ENCODE peak calls at places on chromosomes 1 and 21, in ten cellular contexts. F, M, G, W, E, O, Z, D, I and H are unnamed samples.

GRCh38 chr1:3329640-3330281 is 124.7 kb upstream of the ARHGEF16 start:
- DNase-seq in F (no peak), M (no peak), G (no peak), W (no peak), E (no peak), O (no peak), Z (no peak), D (no peak), I (no peak), H (no peak)

GRCh38 chr1:96487404-96487803 is 234.2 kb upstream of the PTBP2 start:
- DNase-seq in F (peak), M (no peak), G (no peak), W (no peak), E (no peak), O (no peak), Z (no peak), D (no peak), I (no peak), H (no peak)

GRCh38 chr21:21101911-21102310 is 103.7 kb downstream of the NCAM2 start:
- DNase-seq in F (peak), M (peak), G (no peak), W (no peak), E (no peak), O (peak), Z (no peak), D (no peak), I (peak), H (no peak)

GRCh38 chr21:28240586-28240985 is 752.1 kb downstream of the LTN1 start:
- DNase-seq in F (no peak), M (no peak), G (no peak), W (no peak), E (no peak), O (peak), Z (no peak), D (no peak), I (no peak), H (no peak)

GRCh38 chr1:198171667-198172294 is 15.0 kb downstream of the NEK7 start:
- DNase-seq in F (no peak), M (no peak), G (no peak), W (no peak), E (no peak), O (no peak), Z (no peak), D (no peak), I (no peak), H (no peak)

GRCh38 chr1:165928075-165928731 is 100.8 kb downstream of the UCK2 start:
- DNase-seq in F (peak), M (peak), G (peak), W (peak), E (peak), O (peak), Z (peak), D (peak), I (peak), H (no peak)

GRCh38 chr1:80083892-80084291 is 1077.4 kb upstream of the ADGRL4 start:
- DNase-seq in F (no peak), M (peak), G (no peak), W (no peak), E (no peak), O (no peak), Z (no peak), D (no peak), I (peak), H (no peak)

GRCh38 chr1:74937176-74937575 is 197.0 kb upstream of the LHX8 start:
- DNase-seq in F (no peak), M (peak), G (no peak), W (no peak), E (no peak), O (no peak), Z (peak), D (no peak), I (peak), H (no peak)

GRCh38 chr1:81549588-81550127 is 251.1 kb upstream of the ADGRL2 start:
- DNase-seq in F (peak), M (no peak), G (peak), W (no peak), E (peak), O (peak), Z (peak), D (no peak), I (peak), H (no peak)

GRCh38 chr21:17848228-17848627 is 29.1 kb upstream of the C21orf91 start:
- DNase-seq in F (no peak), M (no peak), G (peak), W (no peak), E (peak), O (peak), Z (peak), D (no peak), I (no peak), H (no peak)

GRCh38 chr1:48823161-48823560 is 46.5 kb upstream of the BEND5 start:
- DNase-seq in F (no peak), M (peak), G (no peak), W (no peak), E (no peak), O (no peak), Z (no peak), D (no peak), I (peak), H (no peak)

GRCh38 chr1:26126321-26127084 is 14.9 kb downstream of the PDIK1L start:
- DNase-seq in F (no peak), M (no peak), G (no peak), W (peak), E (peak), O (no peak), Z (no peak), D (no peak), I (no peak), H (peak)

GRCh38 chr1:213666113-213666512 is 321.7 kb upstream of the PROX1 start:
- DNase-seq in F (no peak), M (peak), G (no peak), W (no peak), E (no peak), O (no peak), Z (no peak), D (no peak), I (no peak), H (no peak)

GRCh38 chr1:153545067-153546055 is at the start of gene S100A4:
- DNase-seq in F (peak), M (peak), G (peak), W (peak), E (peak), O (peak), Z (peak), D (peak), I (peak), H (peak)

GRCh38 chr1:116769561-116769977 is 15.3 kb downstream of the CD2 start:
- DNase-seq in F (peak), M (no peak), G (no peak), W (peak), E (peak), O (peak), Z (no peak), D (peak), I (no peak), H (peak)

GRCh38 chr1:90074555-90075315 is 79.8 kb downstream of the ZNF326 start:
- DNase-seq in F (no peak), M (no peak), G (no peak), W (no peak), E (no peak), O (peak), Z (no peak), D (no peak), I (peak), H (no peak)

GRCh38 chr1:93056214-93056613 is 22.9 kb upstream of the MTF2 start:
- DNase-seq in F (no peak), M (no peak), G (peak), W (no peak), E (peak), O (peak), Z (no peak), D (no peak), I (no peak), H (no peak)

GRCh38 chr1:166184897-166185296 is 18.1 kb upstream of the FAM78B start:
- DNase-seq in F (no peak), M (no peak), G (no peak), W (no peak), E (no peak), O (no peak), Z (no peak), D (no peak), I (no peak), H (no peak)